ENCODE peak calls at places on chromosomes 3 and 15, in nine cellular contexts. I is activated CD8-positive, alpha-beta memory T cell treated with anti-CD3 and anti-CD28 coated beads for 1 hour; E is stimulated activated CD4-positive, alpha-beta T cell treated with anti-CD3 and anti-CD28 coated beads, TNF-alpha, amount 100 ng/mL, for 24 hours; B is activated CD4-positive, alpha-beta T cell treated with anti-CD3 and anti-CD28 coated beads, Interleukin-2, amount 50 U/mL, for 24 hours; M is GM23248; Q is WTC11; A is HEK293T; L is HS-5; K is germinal center. U is an unnamed sample.

GRCh38 chr3:1068985-1069384 is 23.8 kb upstream of the CNTN6 start:
- DNase-seq in I (no peak), E (no peak), B (no peak), M (no peak), Q (no peak), A (no peak), L (no peak), K (no peak), U (no peak)

GRCh38 chr15:88448991-88449461 is 18.2 kb downstream of the MRPL46 start:
- DNase-seq in I (no peak), E (no peak), B (no peak), M (no peak), Q (no peak), A (no peak), L (no peak), K (no peak), U (no peak)

GRCh38 chr3:124916837-124917409 is 17.6 kb downstream of the MUC13 start:
- DNase-seq in I (no peak), E (no peak), B (no peak), M (no peak), Q (no peak), A (no peak), L (no peak), K (no peak), U (no peak)

GRCh38 chr3:43363621-43364266 is 77.4 kb downstream of the SNRK start:
- DNase-seq in I (no peak), E (no peak), B (no peak), M (no peak), Q (no peak), A (no peak), L (no peak), K (no peak), U (no peak)

GRCh38 chr3:196569003-196569516 is 600 bp downstream of the FBXO45 start:
- DNase-seq in I (no peak), E (peak; percentile 13), B (peak; percentile 26), M (peak; percentile 72), Q (peak; percentile 62), A (peak; percentile 32), L (no peak), K (peak; percentile 68), U (peak; percentile 57)

GRCh38 chr3:129017531-129017899 is 16.4 kb downstream of the EFCC1 start:
- DNase-seq in I (no peak), E (no peak), B (no peak), M (no peak), Q (no peak), A (no peak), L (no peak), K (no peak), U (no peak)

GRCh38 chr3:146813496-146813895 is 208.3 kb upstream of the PLSCR5 start:
- DNase-seq in I (no peak), E (no peak), B (no peak), M (peak; percentile 41), Q (no peak), A (no peak), L (no peak), K (no peak), U (no peak)

GRCh38 chr3:152276688-152277087 is 8.0 kb downstream of the MBNL1 start:
- DNase-seq in I (no peak), E (no peak), B (no peak), M (no peak), Q (no peak), A (no peak), L (no peak), K (no peak), U (no peak)

GRCh38 chr3:94775746-94776145 is 712.9 kb downstream of the NSUN3 start:
- DNase-seq in I (no peak), E (no peak), B (no peak), M (no peak), Q (no peak), A (no peak), L (no peak), K (no peak), U (no peak)

U was measured in H9.